ENCODE peak calls at places on chromosomes 6 and 20, in ten cellular contexts. L is AG09319; W is SJSA1; E is iPS-NIHi11; N is cardiac septum; U is dorsolateral prefrontal cortex; T is stimulated activated CD8-positive, alpha-beta memory T cell treated with anti-CD3 and anti-CD28 coated beads, Interleukin-4, amount 100 ng/mL, for 4 hours; R is KBM-7; O is Calu3; D is NCI-H1436 treated with DMSO at 0.1 percent for 48 hours. C is an unnamed sample.

GRCh38 chr6:24188571-24188970 is 62.6 kb downstream of the NRSN1 start:
- DNase-seq in L (no peak), W (no peak), E (no peak), N (no peak), U (no peak), T (no peak), R (no peak), O (no peak), D (no peak), C (no peak)

GRCh38 chr20:17534077-17534476 is 2.9 kb upstream of the BFSP1 start:
- DNase-seq in L (no peak), W (no peak), E (no peak), N (no peak), U (no peak), T (no peak), R (no peak), O (no peak), D (no peak), C (no peak)

GRCh38 chr6:79373880-79374279 is 139.4 kb upstream of the HMGN3 start:
- DNase-seq in L (no peak), W (no peak), E (no peak), N (no peak), U (no peak), T (no peak), R (no peak), O (no peak), D (no peak), C (no peak)

GRCh38 chr6:137487947-137488735 is 6.1 kb downstream of the OLIG3 start:
- DNase-seq in L (no peak), W (no peak), E (peak; percentile 34), N (no peak), U (no peak), T (no peak), R (no peak), O (no peak), D (no peak), C (no peak)

GRCh38 chr20:35146299-35146921 is 726 bp downstream of the EDEM2 start:
- DNase-seq in L (no peak), W (no peak), E (peak; percentile 46), N (no peak), U (peak; percentile 44), T (no peak), R (peak; percentile 37), O (peak; percentile 21), D (no peak), C (peak; percentile 34)

GRCh38 chr6:27865952-27866369 is 46.2 kb downstream of the OR2B2 start:
- DNase-seq in L (no peak), W (peak; percentile 73), E (no peak), N (no peak), U (no peak), T (no peak), R (no peak), O (peak; percentile 42), D (no peak), C (peak; percentile 7)

GRCh38 chr20:4674672-4675071 is 47.0 kb upstream of the PRND start:
- DNase-seq in L (no peak), W (no peak), E (no peak), N (no peak), U (no peak), T (no peak), R (no peak), O (no peak), D (no peak), C (no peak)

GRCh38 chr6:158910484-158911075 is 89.4 kb downstream of the RSPH3 start:
- DNase-seq in L (no peak), W (no peak), E (peak; percentile 81), N (no peak), U (no peak), T (no peak), R (no peak), O (peak; percentile 76), D (no peak), C (peak; percentile 16)

GRCh38 chr6:143936986-143937765 is 70.9 kb downstream of the PLAGL1 start:
- DNase-seq in L (no peak), W (no peak), E (no peak), N (no peak), U (no peak), T (no peak), R (no peak), O (no peak), D (no peak), C (no peak)

GRCh38 chr6:151275566-151275965 is 35.8 kb downstream of the AKAP12 start:
- DNase-seq in L (no peak), W (no peak), E (no peak), N (no peak), U (no peak), T (no peak), R (no peak), O (no peak), D (no peak), C (no peak)

GRCh38 chr6:30893666-30894065 is 9.3 kb downstream of the DDR1 start:
- DNase-seq in L (no peak), W (no peak), E (no peak), N (peak; percentile 54), U (peak; percentile 26), T (no peak), R (no peak), O (no peak), D (no peak), C (no peak)

GRCh38 chr20:21208999-21209398 is 83.1 kb downstream of the KIZ start:
- DNase-seq in L (no peak), W (no peak), E (no peak), N (no peak), U (no peak), T (no peak), R (no peak), O (no peak), D (peak; percentile 25), C (no peak)

GRCh38 chr6:87742106-87742505 is 40.1 kb upstream of the AKIRIN2 start:
- DNase-seq in L (no peak), W (no peak), E (no peak), N (peak; percentile 80), U (no peak), T (no peak), R (peak; percentile 84), O (no peak), D (no peak), C (no peak)

GRCh38 chr6:123604067-123604466 is 32.7 kb downstream of the TRDN start:
- DNase-seq in L (no peak), W (no peak), E (no peak), N (no peak), U (no peak), T (no peak), R (no peak), O (no peak), D (no peak), C (no peak)

GRCh38 chr6:23547851-23548250 is 578.2 kb upstream of the NRSN1 start:
- DNase-seq in L (no peak), W (no peak), E (peak; percentile 31), N (no peak), U (no peak), T (no peak), R (no peak), O (peak; percentile 23), D (no peak), C (no peak)

GRCh38 chr20:42401598-42401997 is 783.4 kb upstream of the CHD6 start:
- DNase-seq in L (no peak), W (no peak), E (no peak), N (no peak), U (no peak), T (no peak), R (no peak), O (no peak), D (no peak), C (no peak)

GRCh38 chr6:157096522-157096921 is 226.8 kb downstream of the TMEM242 start:
- DNase-seq in L (no peak), W (no peak), E (no peak), N (no peak), U (no peak), T (no peak), R (no peak), O (no peak), D (no peak), C (peak; percentile 33)

GRCh38 chr20:59010321-59010994 is 3.4 kb upstream of the CTSZ start:
- DNase-seq in L (no peak), W (peak; percentile 36), E (no peak), N (no peak), U (no peak), T (no peak), R (no peak), O (no peak), D (no peak), C (no peak)

GRCh38 chr20:266213-266603 is 8.7 kb downstream of the DEFB132 start:
- DNase-seq in L (no peak), W (no peak), E (no peak), N (no peak), U (no peak), T (no peak), R (no peak), O (no peak), D (no peak), C (no peak)

GRCh38 chr6:71509142-71509541 is 220.5 kb downstream of the OGFRL1 start:
- DNase-seq in L (no peak), W (no peak), E (no peak), N (no peak), U (no peak), T (no peak), R (no peak), O (no peak), D (no peak), C (no peak)

GRCh38 chr6:43733471-43734293 is 36.3 kb upstream of the VEGFA start:
- DNase-seq in L (no peak), W (no peak), E (no peak), N (peak; percentile 22), U (no peak), T (no peak), R (no peak), O (no peak), D (no peak), C (no peak)

GRCh38 chr20:38060536-38060935 is 27.0 kb downstream of the RPRD1B start:
- DNase-seq in L (no peak), W (no peak), E (no peak), N (no peak), U (no peak), T (no peak), R (no peak), O (no peak), D (no peak), C (peak; percentile 13)

GRCh38 chr6:41741625-41742490 is 5.3 kb downstream of the PGC start:
- DNase-seq in L (no peak), W (no peak), E (no peak), N (no peak), U (no peak), T (no peak), R (no peak), O (peak; percentile 74), D (no peak), C (no peak)

GRCh38 chr20:25022680-25023079 is 30.1 kb upstream of the APMAP start:
- DNase-seq in L (no peak), W (peak; percentile 36), E (peak; percentile 36), N (peak; percentile 77), U (peak; percentile 41), T (no peak), R (no peak), O (peak; percentile 63), D (no peak), C (peak; percentile 84)

GRCh38 chr6:84853901-84854300 is 89.5 kb upstream of the TBX18 start:
- DNase-seq in L (no peak), W (no peak), E (no peak), N (no peak), U (no peak), T (no peak), R (no peak), O (no peak), D (no peak), C (no peak)

GRCh38 chr6:30397697-30398096 is 52.7 kb downstream of the RPP21 start:
- DNase-seq in L (no peak), W (no peak), E (peak; percentile 37), N (no peak), U (no peak), T (no peak), R (no peak), O (peak; percentile 9), D (no peak), C (no peak)

GRCh38 chr6:142377112-142377848 is 75.5 kb downstream of the ADGRG6 start:
- DNase-seq in L (no peak), W (no peak), E (peak; percentile 53), N (no peak), U (no peak), T (no peak), R (no peak), O (peak; percentile 68), D (peak; percentile 14), C (no peak)

GRCh38 chr6:101129851-101130250 is 248.7 kb upstream of the ASCC3 start:
- DNase-seq in L (no peak), W (no peak), E (no peak), N (no peak), U (no peak), T (no peak), R (no peak), O (no peak), D (no peak), C (no peak)

C was measured in body of pancreas.